ENCODE peak calls at places on chromosomes 13 and 19, in nine cellular contexts. D is lower lobe of right lung, S is body of pancreas, X is mucosa of gallbladder, C is Karpas-422, R is SW 1271, N is amniotic stem cell, Q is omental fat pad, V is GM03348. M is an unnamed sample.

GRCh38 chr13:108496364-108497215 is 132.8 kb upstream of the MYO16 start:
- DNase-seq in N (no peak), X (no peak), V (peak; percentile 4), Q (no peak), R (no peak), S (no peak), C (no peak), D (no peak), M (no peak)

GRCh38 chr19:45587873-45588272 is 3.3 kb upstream of the OPA3 start:
- DNase-seq in R (no peak), Q (no peak), V (no peak), C (no peak), N (no peak), S (no peak), X (no peak), D (no peak), M (no peak)

GRCh38 chr13:61728468-61728867 is 312.8 kb upstream of the PCDH20 start:
- DNase-seq in R (no peak), N (no peak), C (no peak), X (no peak), S (no peak), D (no peak), V (peak; percentile 29), Q (no peak), M (no peak)

GRCh38 chr13:23600534-23600933 is 30.3 kb downstream of the TNFRSF19 start:
- DNase-seq in D (no peak), S (no peak), X (no peak), N (no peak), C (no peak), V (no peak), R (no peak), Q (no peak), M (no peak)

GRCh38 chr13:76717092-76717491 is 169.1 kb downstream of the KCTD12 start:
- DNase-seq in R (no peak), Q (no peak), C (no peak), X (no peak), N (peak; percentile 9), V (peak; percentile 40), S (no peak), D (no peak), M (no peak)

GRCh38 chr13:39596685-39597084 is 6.3 kb downstream of the LHFPL6 start:
- DNase-seq in V (no peak), R (no peak), X (no peak), D (no peak), C (no peak), N (no peak), Q (no peak), S (no peak), M (no peak)

GRCh38 chr13:98959775-98960325 is 18.0 kb downstream of the DOCK9 start:
- DNase-seq in N (no peak), D (no peak), S (no peak), R (no peak), V (no peak), X (no peak), Q (no peak), C (no peak), M (no peak)

GRCh38 chr13:42762917-42763316 is 18.5 kb upstream of the FAM216B start:
- DNase-seq in C (no peak), S (no peak), Q (no peak), D (no peak), R (peak; percentile 2), N (no peak), V (peak; percentile 33), X (no peak), M (no peak)

GRCh38 chr19:18437481-18438330 is at the start of gene ISYNA1:
- DNase-seq in X (peak; percentile 38), S (peak; percentile 66), V (peak; percentile 68), C (peak; percentile 67), Q (no peak), R (peak; percentile 84), D (peak; percentile 72), N (no peak), M (no peak)

GRCh38 chr13:113796948-113797676 is 38.1 kb downstream of the TMEM255B start:
- DNase-seq in Q (no peak), N (no peak), V (no peak), R (no peak), D (peak; percentile 46), C (no peak), S (no peak), X (no peak), M (no peak)

GRCh38 chr13:80562423-80562822 is 221.5 kb upstream of the SPRY2 start:
- DNase-seq in V (no peak), S (no peak), D (no peak), Q (no peak), R (no peak), C (no peak), N (no peak), X (no peak), M (no peak)

GRCh38 chr19:45346449-45346848 is 5.9 kb downstream of the KLC3 start:
- DNase-seq in D (no peak), V (peak; percentile 58), S (peak; percentile 40), R (no peak), Q (no peak), C (no peak), X (no peak), N (no peak), M (no peak)